ENCODE peak calls at places on chromosomes 1 and 21, in nine cellular contexts. N is A549; B is IMR-90; C is prostate gland; E is psoas muscle; A is CD8-positive, alpha-beta memory T cell; H is Caco-2; T is CD4-positive, alpha-beta memory T cell; R is lower lobe of right lung. O is an unnamed sample. For H3K4me1, the result is how much of the 10 kb centered on the place peaks cover.

GRCh38 chr1:155141799-155142198 is 1.5 kb upstream of the DPM3 start:
- DNase-seq in N (no peak), B (no peak), C (no peak), E (no peak), A (no peak), H (no peak), T (no peak), R (no peak), O (no peak)

GRCh38 chr1:18855573-18855972 is 3.9 kb downstream of the TAS1R2 start:
- DNase-seq in N (no peak), B (no peak), C (no peak), E (no peak), A (no peak), H (no peak), T (no peak), R (no peak), O (no peak)

GRCh38 chr1:56533621-56534020 is 45.7 kb downstream of the PLPP3 start:
- DNase-seq in N (no peak), B (no peak), C (no peak), E (no peak), A (no peak), H (no peak), T (no peak), R (no peak), O (no peak)

GRCh38 chr1:222618880-222619321 is 1.0 kb downstream of the MIA3 start:
- DNase-seq in N (no peak), B (peak), C (no peak), E (no peak), A (no peak), H (peak), T (no peak), R (no peak), O (peak)

GRCh38 chr1:26913754-26914619 is at the start of gene NR0B2:
- DNase-seq in N (no peak), B (no peak), C (no peak), E (peak), A (no peak), H (peak), T (no peak), R (peak), O (no peak)

GRCh38 chr1:187696092-187696491 is 867.3 kb downstream of the PLA2G4A start:
- DNase-seq in N (no peak), B (peak), C (no peak), E (peak), A (no peak), H (no peak), T (no peak), R (no peak), O (no peak)

GRCh38 chr1:236261033-236261432 is 20.7 kb downstream of the ERO1B start:
- DNase-seq in N (no peak), B (no peak), C (no peak), E (no peak), A (no peak), H (no peak), T (no peak), R (no peak), O (no peak)

GRCh38 chr1:110393691-110394564 is 3.1 kb upstream of the SLC16A4 start:
- DNase-seq in N (peak), B (peak), C (no peak), E (no peak), A (no peak), H (peak), T (no peak), R (no peak), O (no peak)

GRCh38 chr1:227927971-227928741 is 19.6 kb downstream of the WNT9A start:
- DNase-seq in N (no peak), B (no peak), C (no peak), E (peak), A (no peak), H (no peak), T (no peak), R (peak), O (no peak)

GRCh38 chr1:46524843-46525242 is 26.6 kb downstream of the KNCN start:
- DNase-seq in N (no peak), B (no peak), C (no peak), E (peak), A (no peak), H (no peak), T (no peak), R (peak), O (no peak)
- H3K4me1 ChIP-seq in N (half or more), B (under half), C (under half), E (under half), A (under half), H (under half), T (under half), R (under half), O (under half)

GRCh38 chr21:37005548-37006242 is 807 bp upstream of the RIPPLY3 start:
- DNase-seq in N (no peak), B (no peak), C (no peak), E (no peak), A (no peak), H (no peak), T (no peak), R (no peak), O (no peak)
- H3K4me3 ChIP-seq in N (no peak), B (peak), C (peak), E (peak), A (no peak), H (no peak), T (no peak), R (peak), O (no peak)

DNA sequence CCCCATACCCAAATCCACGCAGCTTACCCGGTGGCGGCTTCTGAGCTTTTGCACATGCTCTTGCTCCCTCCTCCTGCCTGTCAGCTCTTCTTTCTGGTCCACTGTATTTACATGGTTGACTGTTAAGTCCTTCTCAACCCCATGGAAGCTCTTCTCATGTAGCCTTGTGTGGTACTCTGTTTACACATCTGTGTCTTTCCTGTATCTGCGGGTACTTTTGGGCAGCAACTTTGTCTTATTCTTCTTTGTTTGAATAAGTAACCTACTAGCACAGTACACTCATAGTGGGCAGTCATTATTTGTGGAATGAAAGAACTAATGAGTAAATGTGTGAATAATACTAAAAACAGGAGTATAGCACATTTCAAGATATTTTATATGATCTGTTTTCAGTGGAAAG is 88.5 kb upstream of the GPR88 start:
- DNase-seq in N (no peak), B (no peak), C (no peak), E (no peak), A (no peak), H (no peak), T (no peak), R (no peak), O (peak)
- H3K4me1 ChIP-seq in N (under half), B (under half), C (under half), E (under half), A (half or more), H (under half), T (half or more), R (under half), O (half or more)

DNA sequence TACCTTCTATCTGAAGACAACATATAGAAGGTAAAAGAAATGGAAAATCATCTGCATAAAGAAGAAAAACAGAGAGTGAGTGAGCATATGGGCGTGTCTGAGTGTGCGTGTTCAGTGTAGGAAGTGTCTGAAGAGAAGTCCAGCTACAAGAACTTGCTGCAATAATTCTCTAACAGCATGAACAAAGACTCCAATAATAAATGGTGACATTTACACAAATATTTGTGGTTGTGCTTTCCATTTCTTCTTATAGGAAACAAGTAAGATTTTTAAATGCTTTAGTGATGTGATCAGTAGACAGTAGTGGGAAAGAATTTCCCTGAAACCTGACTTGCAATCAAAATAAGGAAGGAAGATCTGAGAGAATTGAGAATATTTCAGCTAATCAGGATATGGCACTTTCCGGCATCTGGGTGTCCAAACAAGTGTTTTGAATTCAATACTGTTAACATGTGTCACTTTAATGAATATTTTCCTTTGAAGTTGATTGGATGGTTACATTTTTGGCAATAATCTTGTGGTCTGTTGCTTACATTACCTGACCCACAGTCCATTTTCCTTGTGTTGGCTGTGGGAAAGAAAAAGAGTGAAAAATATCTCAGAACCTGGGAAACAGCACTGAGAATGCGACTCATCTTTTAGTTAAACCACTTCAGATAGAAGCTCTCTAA is 154.0 kb downstream of the TGFB2 start:
- DNase-seq in N (no peak), B (peak), C (no peak), E (no peak), A (no peak), H (no peak), T (no peak), R (no peak), O (no peak)
- H3K4me3 ChIP-seq in N (peak), B (peak), C (no peak), E (peak), A (no peak), H (no peak), T (no peak), R (peak), O (no peak)

GRCh38 chr1:176203735-176204134 is 3.4 kb downstream of the COP1 start:
- DNase-seq in N (no peak), B (no peak), C (no peak), E (no peak), A (no peak), H (no peak), T (no peak), R (no peak), O (no peak)

GRCh38 chr1:176205322-176205914 is 1.7 kb downstream of the COP1 start:
- DNase-seq in N (no peak), B (peak), C (no peak), E (no peak), A (no peak), H (no peak), T (no peak), R (no peak), O (peak)

GRCh38 chr1:176198413-176198812 is 8.7 kb downstream of the COP1 start:
- DNase-seq in N (no peak), B (no peak), C (no peak), E (no peak), A (no peak), H (no peak), T (no peak), R (no peak), O (no peak)

GRCh38 chr1:176199707-176200106 is 7.4 kb downstream of the COP1 start:
- DNase-seq in N (no peak), B (no peak), C (no peak), E (no peak), A (no peak), H (no peak), T (no peak), R (no peak), O (no peak)

DNA sequence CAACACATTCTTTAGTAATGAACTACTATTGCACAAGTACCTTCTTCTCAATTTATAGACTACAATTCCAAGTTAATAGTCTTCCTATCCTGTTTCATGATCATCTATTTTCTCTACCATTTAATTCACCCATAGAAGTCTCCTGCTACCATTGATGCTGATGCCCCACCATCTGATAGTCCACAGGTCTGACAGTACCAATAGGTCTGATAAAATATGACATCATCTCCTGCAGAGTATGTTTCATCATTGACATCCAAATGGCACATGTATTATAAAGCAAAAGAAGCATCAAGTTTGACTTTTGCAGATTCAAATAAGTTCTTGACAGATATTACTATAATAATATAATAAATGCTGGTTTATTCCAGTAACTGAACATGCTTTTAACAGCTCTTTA is 5.5 kb downstream of the COP1 start:
- DNase-seq in N (no peak), B (no peak), C (no peak), E (no peak), A (no peak), H (no peak), T (no peak), R (no peak), O (no peak)
- H3K4me1 ChIP-seq in N (under half), B (under half), C (under half), E (under half), A (under half), H (under half), T (half or more), R (under half), O (under half)

DNA sequence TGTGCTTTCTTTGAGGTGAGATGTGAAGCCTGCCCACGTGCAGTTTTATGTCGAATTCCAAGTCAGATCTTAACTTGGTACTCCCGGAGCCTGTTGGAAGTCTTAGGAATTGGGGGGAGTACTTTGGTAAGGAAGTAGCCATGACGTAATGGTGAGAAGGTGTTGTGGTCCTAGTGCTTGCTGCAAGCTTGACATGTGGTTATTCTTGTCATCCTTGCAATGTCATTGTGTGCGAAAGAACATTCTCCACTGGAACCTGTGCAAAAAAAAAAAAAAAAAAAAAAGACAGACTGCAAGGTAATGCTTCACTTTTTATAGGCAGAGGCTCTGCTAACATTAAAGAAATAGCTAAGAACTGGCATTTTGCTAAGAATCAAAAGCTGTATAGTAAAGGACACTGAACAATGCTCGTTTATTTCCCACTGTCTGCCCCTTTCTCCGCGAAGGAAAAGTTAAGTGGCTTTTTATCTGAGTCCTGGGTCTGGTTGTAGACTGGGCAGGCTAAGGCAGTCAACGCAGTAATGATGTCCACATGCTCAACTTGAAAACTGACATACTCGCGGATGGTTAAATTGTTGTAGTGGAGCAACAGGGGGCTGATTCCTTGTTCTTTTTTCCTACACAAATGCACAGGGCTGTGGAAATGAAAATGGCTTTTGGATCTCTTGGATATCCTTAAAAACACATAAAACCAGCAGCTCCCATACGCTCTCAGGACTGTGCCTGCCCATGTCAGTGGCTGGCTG is 2.1 kb downstream of the KAZN start:
- DNase-seq in N (no peak), B (no peak), C (no peak), E (no peak), A (no peak), H (no peak), T (no peak), R (no peak), O (no peak)
- H3K4me3 ChIP-seq in N (no peak), B (no peak), C (no peak), E (no peak), A (no peak), H (no peak), T (no peak), R (peak), O (no peak)

GRCh38 chr1:162136760-162137537 is 67.5 kb downstream of the NOS1AP start:
- DNase-seq in N (peak), B (peak), C (no peak), E (no peak), A (no peak), H (peak), T (no peak), R (no peak), O (no peak)
- H3K4me1 ChIP-seq in N (under half), B (under half), C (under half), E (under half), A (under half), H (under half), T (under half), R (under half), O (under half)

DNA sequence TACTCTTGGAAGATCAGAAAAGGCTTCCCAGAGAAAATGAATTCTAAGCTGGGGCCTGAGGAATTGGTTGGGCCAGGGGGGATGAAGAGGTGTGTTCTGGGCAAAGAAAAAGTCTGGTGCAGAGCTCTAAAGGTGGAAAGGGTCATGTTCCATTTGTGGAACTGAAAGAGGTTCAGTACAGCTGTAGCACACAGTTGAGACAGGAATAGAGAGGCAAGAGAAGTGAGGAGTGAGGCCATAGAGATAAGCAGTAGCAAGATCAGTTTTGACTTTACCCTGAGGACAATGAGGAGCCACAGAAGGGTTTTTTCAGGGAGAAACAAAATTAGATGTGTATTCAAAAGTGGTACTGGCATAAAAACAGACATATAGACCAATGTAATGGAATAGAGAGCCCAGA is 30.3 kb upstream of the MUTYH start:
- DNase-seq in N (no peak), B (no peak), C (no peak), E (no peak), A (no peak), H (no peak), T (no peak), R (no peak), O (no peak)
- H3K4me3 ChIP-seq in N (no peak), B (no peak), C (no peak), E (no peak), A (no peak), H (no peak), T (no peak), R (no peak), O (no peak)

DNA sequence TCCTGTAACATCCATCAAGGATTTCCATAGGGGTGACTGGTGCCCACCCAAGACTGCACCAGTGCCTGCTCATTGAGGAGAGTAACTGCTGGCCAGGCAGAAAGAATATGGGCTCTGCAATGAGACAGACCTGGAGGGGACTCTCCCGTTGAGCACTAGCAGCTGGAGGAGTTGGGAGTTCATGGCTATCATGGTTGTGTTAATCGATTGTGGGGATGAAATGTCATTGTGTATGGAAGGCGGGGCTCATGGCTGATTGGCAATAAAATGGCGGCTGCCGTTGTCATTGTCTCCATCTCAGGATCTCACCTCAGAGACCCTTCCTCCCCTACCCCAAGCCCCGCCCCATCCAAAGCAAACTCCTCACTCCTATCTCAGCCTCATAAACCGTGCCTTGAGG is 3.9 kb downstream of the TMEM125 start:
- DNase-seq in N (no peak), B (no peak), C (no peak), E (no peak), A (no peak), H (no peak), T (no peak), R (no peak), O (no peak)
- H3K4me1 ChIP-seq in N (under half), B (under half), C (under half), E (under half), A (under half), H (under half), T (under half), R (under half), O (under half)

GRCh38 chr1:28241633-28242241 is 5.8 kb downstream of the ATP5IF1 start:
- DNase-seq in N (no peak), B (no peak), C (peak), E (no peak), A (no peak), H (no peak), T (no peak), R (no peak), O (no peak)
- H3K4me3 ChIP-seq in N (no peak), B (no peak), C (no peak), E (no peak), A (no peak), H (no peak), T (no peak), R (no peak), O (no peak)

O was measured in CD4-positive, CD25-positive, alpha-beta regulatory T cell.